ENCODE peak calls at places on chromosome 19, in seven cellular contexts. L is uterus, J is body of pancreas, E is ovary, G is GM12891, T is thyroid gland, Q is IMR-90. C is an unnamed sample.

GRCh38 chr19:37342753-37343152 is 28.1 kb upstream of the ZNF527 start:
- DNase-seq in T (no peak), J (no peak), L (no peak), Q (no peak), G (no peak), E (no peak), C (no peak)

GRCh38 chr19:6181119-6181518 is 45.7 kb downstream of the ACSBG2 start:
- DNase-seq in J (no peak), E (no peak), L (no peak), T (no peak), G (no peak), Q (no peak), C (no peak)

GRCh38 chr19:10617409-10618121 is 7.8 kb upstream of the SLC44A2 start:
- DNase-seq in T (no peak), E (no peak), J (no peak), L (no peak), Q (peak), G (no peak), C (no peak)

GRCh38 chr19:39386557-39386956 is 4.3 kb downstream of the PAF1 start:
- DNase-seq in L (no peak), J (no peak), T (no peak), G (no peak), E (no peak), Q (no peak), C (no peak)

GRCh38 chr19:8251025-8251472 is 41.9 kb downstream of the CERS4 start:
- DNase-seq in T (peak), L (peak), J (peak), E (peak), Q (peak), G (no peak), C (no peak)

GRCh38 chr19:10478903-10479384 is 24.2 kb downstream of the KEAP1 start:
- DNase-seq in T (peak), Q (peak), G (peak), J (peak), E (peak), L (peak), C (no peak)

GRCh38 chr19:1853295-1854031 is 5.2 kb upstream of the REXO1 start:
- DNase-seq in Q (peak), L (no peak), T (peak), G (peak), J (peak), E (peak), C (peak)

GRCh38 chr19:30857966-30858490 is 485.8 kb downstream of the ZNF536 start:
- DNase-seq in T (no peak), J (no peak), E (no peak), Q (no peak), G (no peak), L (no peak), C (no peak)

GRCh38 chr19:33298146-33298911 is 4.0 kb downstream of the CEBPA start:
- DNase-seq in J (no peak), Q (no peak), T (no peak), G (no peak), E (peak), L (no peak), C (peak)

GRCh38 chr19:15372470-15372869 is 7.1 kb downstream of the AKAP8 start:
- DNase-seq in G (no peak), T (no peak), J (no peak), Q (no peak), L (no peak), E (no peak), C (no peak)

GRCh38 chr19:45508931-45509691 is 1.8 kb downstream of the VASP start:
- DNase-seq in Q (peak), G (peak), J (peak), L (peak), E (peak), T (peak), C (peak)

GRCh38 chr19:29315566-29315965 is 102.6 kb upstream of the UQCRFS1 start:
- DNase-seq in L (no peak), Q (no peak), G (no peak), E (no peak), T (no peak), J (no peak), C (no peak)

GRCh38 chr19:38974599-38975213 is 836 bp downstream of the FBXO17 start:
- DNase-seq in G (no peak), Q (no peak), E (no peak), L (no peak), T (peak), J (no peak), C (no peak)

GRCh38 chr19:45468803-45469131 is 971 bp downstream of the FOSB start:
- DNase-seq in T (no peak), Q (no peak), J (no peak), L (no peak), E (no peak), G (no peak), C (no peak)

GRCh38 chr19:42274065-42274682 is 5.1 kb downstream of the CIC start:
- DNase-seq in G (no peak), J (no peak), L (no peak), T (no peak), E (no peak), Q (no peak), C (no peak)

GRCh38 chr19:56155124-56155687 is 14.1 kb downstream of the ZNF444 start:
- DNase-seq in T (no peak), E (no peak), G (no peak), L (no peak), Q (no peak), J (peak), C (no peak)

GRCh38 chr19:55372316-55373081 is 2.2 kb upstream of the IL11 start:
- DNase-seq in E (no peak), L (no peak), Q (peak), J (no peak), T (no peak), G (no peak), C (no peak)

GRCh38 chr19:46713781-46714522 is 3.0 kb downstream of the PRKD2 start:
- DNase-seq in Q (peak), E (peak), G (peak), L (peak), J (peak), T (peak), C (peak)

GRCh38 chr19:46715620-46716012 is 1.3 kb downstream of the PRKD2 start:
- DNase-seq in G (no peak), L (no peak), Q (no peak), T (no peak), J (no peak), E (no peak), C (no peak)

GRCh38 chr19:46716013-46716671 is 772 bp downstream of the PRKD2 start:
- DNase-seq in T (peak), J (no peak), E (peak), Q (no peak), L (no peak), G (no peak), C (no peak)

GRCh38 chr19:46716672-46717033 is 261 bp downstream of the PRKD2 start:
- DNase-seq in T (no peak), Q (no peak), E (no peak), L (no peak), J (no peak), G (no peak), C (no peak)

DNA sequence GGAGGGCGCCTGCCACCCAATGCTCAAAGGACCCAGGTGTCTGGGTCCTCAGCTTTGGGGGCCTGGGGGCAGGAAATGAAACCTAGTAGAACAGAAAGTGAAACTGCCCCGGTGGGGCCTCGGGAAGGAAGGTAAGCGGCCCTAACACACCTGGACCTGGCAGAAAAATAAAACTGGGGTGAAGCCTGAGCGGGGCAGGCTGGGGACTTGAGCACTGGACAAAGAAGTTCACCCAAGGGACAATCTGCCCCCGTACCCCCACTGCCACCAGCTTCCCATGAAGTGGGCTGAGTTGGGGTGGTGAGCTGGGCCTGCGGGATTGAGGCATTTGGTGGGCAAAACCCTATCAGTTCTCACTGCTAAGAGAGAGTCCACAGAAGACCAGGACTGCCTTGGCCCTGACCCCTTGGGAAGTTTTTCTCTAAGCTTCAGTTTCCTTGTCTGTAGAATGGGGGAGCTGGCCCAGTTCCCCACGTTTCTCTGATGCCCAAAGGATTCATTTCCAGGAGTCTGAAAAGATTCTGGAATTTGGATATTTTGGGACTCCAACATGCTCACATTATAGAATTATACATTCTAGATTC is 2.3 kb downstream of the PRKD2 start:
- DNase-seq in G (peak), L (no peak), Q (no peak), E (no peak), J (no peak), T (no peak), C (peak)
- TF ChIP-seq POLR2A in G (no peak), L (no peak), Q (no peak), E (no peak), J (peak), T (no peak), C (no peak)

GRCh38 chr19:3398114-3398899 is 31.9 kb downstream of the NFIC start:
- DNase-seq in Q (peak), E (peak), L (peak), J (peak), T (peak), G (no peak), C (no peak)
- TF ChIP-seq POLR2A in Q (no peak), E (peak), L (peak), J (peak), T (peak), G (no peak), C (no peak)

GRCh38 chr19:51688665-51689571 is 4.2 kb upstream of the SPACA6 start:
- DNase-seq in T (peak), Q (peak), J (peak), E (peak), G (no peak), L (peak), C (no peak)

GRCh38 chr19:51689751-51690358 is 3.3 kb upstream of the SPACA6 start:
- DNase-seq in L (peak), J (peak), T (peak), E (peak), G (no peak), Q (no peak), C (no peak)

GRCh38 chr19:51691122-51692064 is 1.7 kb upstream of the SPACA6 start:
- DNase-seq in E (peak), J (no peak), L (no peak), G (no peak), T (no peak), Q (peak), C (no peak)

GRCh38 chr19:51692065-51692915 is 840 bp upstream of the SPACA6 start:
- DNase-seq in T (no peak), L (no peak), E (peak), G (no peak), Q (no peak), J (no peak), C (no peak)

GRCh38 chr19:51690359-51691121 is 2.6 kb upstream of the SPACA6 start:
- DNase-seq in G (peak), E (peak), L (peak), Q (peak), J (peak), T (peak), C (no peak)
- TF ChIP-seq POLR2A in G (no peak), E (peak), L (peak), Q (no peak), J (peak), T (peak), C (no peak)

DNA sequence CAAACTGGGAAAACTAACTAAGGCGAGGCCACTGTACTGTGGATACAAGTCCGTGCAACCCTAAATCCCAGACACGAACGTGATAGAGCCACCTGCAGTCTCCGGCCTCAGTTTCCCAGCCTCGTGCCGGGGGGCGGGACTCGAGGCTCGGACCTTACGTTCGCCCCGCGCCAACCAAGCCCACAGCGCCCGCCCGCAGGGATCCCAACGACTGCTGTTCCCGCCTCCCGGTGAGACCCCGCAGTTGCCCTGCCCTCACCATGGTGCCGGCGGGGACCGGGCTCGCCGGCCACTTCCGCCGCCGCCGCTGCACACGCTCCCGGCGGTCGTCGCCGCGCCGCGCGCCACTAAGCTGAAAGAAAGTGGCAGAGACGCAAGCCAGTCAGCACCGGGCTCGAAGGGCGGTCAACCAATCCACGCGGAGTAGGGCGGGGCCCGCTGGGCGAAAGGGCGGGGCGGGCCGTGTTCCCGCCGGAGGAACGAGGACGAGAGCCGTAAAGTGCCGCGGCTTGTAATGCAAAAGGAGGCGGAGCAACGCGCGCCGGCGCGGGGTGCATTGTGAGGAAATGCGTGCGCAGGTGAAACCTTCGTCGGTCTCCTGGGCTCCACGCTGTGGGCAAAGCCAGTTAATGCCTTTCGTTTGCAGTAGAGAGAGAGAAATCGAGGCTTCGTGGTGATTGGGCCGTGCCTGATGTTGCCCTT is at the start of gene LSM4:
- DNase-seq in J (peak), T (peak), Q (peak), L (peak), E (peak), G (peak), C (peak)
- TF ChIP-seq POLR2A in J (peak), T (peak), Q (peak), L (peak), E (peak), G (peak), C (peak)